ENCODE peak calls at places on chromosomes 16 and 17, in five cellular contexts. L is body of pancreas, A is upper lobe of left lung, C is heart left ventricle, R is Peyer's patch. E is an unnamed sample.

GRCh38 chr17:61204456-61204855 is 195.2 kb upstream of the TBX2 start:
- DNase-seq in L (no peak), A (no peak), C (no peak), R (no peak), E (no peak)

GRCh38 chr17:29155966-29156338 is 24.2 kb downstream of the MYO18A start:
- DNase-seq in L (peak; percentile 24), A (no peak), C (no peak), R (no peak), E (no peak)

GRCh38 chr17:41633498-41634197 is 9.3 kb upstream of the KRT17 start:
- DNase-seq in L (no peak), A (no peak), C (no peak), R (no peak), E (no peak)

GRCh38 chr16:58087209-58087913 is 41.8 kb downstream of the CFAP20 start:
- DNase-seq in L (no peak), A (no peak), C (no peak), R (no peak), E (no peak)

GRCh38 chr17:410674-411401 is 58.2 kb upstream of the RPH3AL start:
- DNase-seq in L (no peak), A (no peak), C (no peak), R (no peak), E (no peak)

GRCh38 chr16:29775742-29776408 is 2.2 kb upstream of the ZG16 start:
- DNase-seq in L (no peak), A (no peak), C (no peak), R (no peak), E (no peak)

GRCh38 chr17:55816532-55817272 is 65.9 kb downstream of the PCTP start:
- DNase-seq in L (no peak), A (no peak), C (no peak), R (no peak), E (no peak)

GRCh38 chr17:15510361-15510760 is 42.9 kb upstream of the CDRT4 start:
- DNase-seq in L (no peak), A (no peak), C (no peak), R (no peak), E (no peak)

GRCh38 chr16:87765473-87765775 is 362 bp downstream of the KLHDC4 start:
- DNase-seq in L (no peak), A (no peak), C (no peak), R (no peak), E (no peak)

GRCh38 chr16:63925221-63925620 is 1196.6 kb downstream of the CDH11 start:
- DNase-seq in L (no peak), A (no peak), C (no peak), R (no peak), E (no peak)

GRCh38 chr17:19447085-19447583 is 36.1 kb downstream of the RNF112 start:
- DNase-seq in L (peak; percentile 83), A (no peak), C (peak; percentile 48), R (no peak), E (peak; percentile 60)

GRCh38 chr16:85593503-85594195 is 19.5 kb upstream of the GSE1 start:
- DNase-seq in L (no peak), A (no peak), C (no peak), R (no peak), E (no peak)

GRCh38 chr17:27669850-27670249 is 38.9 kb downstream of the LGALS9 start:
- DNase-seq in L (no peak), A (no peak), C (no peak), R (peak; percentile 16), E (no peak)

GRCh38 chr16:10080031-10080772 is 102.0 kb downstream of the GRIN2A start:
- DNase-seq in L (peak; percentile 71), A (no peak), C (peak; percentile 66), R (no peak), E (peak; percentile 76)

GRCh38 chr17:40553694-40554534 is 11.4 kb downstream of the CCR7 start:
- DNase-seq in L (peak; percentile 54), A (peak; percentile 46), C (peak; percentile 84), R (peak; percentile 51), E (no peak)

GRCh38 chr17:79939755-79940154 is 95.9 kb downstream of the TBC1D16 start:
- DNase-seq in L (no peak), A (no peak), C (peak; percentile 11), R (no peak), E (no peak)

GRCh38 chr17:80421381-80422090 is 6.6 kb downstream of the ENDOV start:
- DNase-seq in L (no peak), A (no peak), C (no peak), R (no peak), E (no peak)

GRCh38 chr17:45408611-45409421 is 23.9 kb downstream of the ARHGAP27 start:
- DNase-seq in L (no peak), A (no peak), C (no peak), R (peak; percentile 56), E (no peak)

GRCh38 chr17:57429966-57430365 is 173.6 kb downstream of the MSI2 start:
- DNase-seq in L (no peak), A (no peak), C (no peak), R (no peak), E (no peak)

GRCh38 chr17:57431415-57431814 is 175.1 kb downstream of the MSI2 start:
- DNase-seq in L (no peak), A (no peak), C (no peak), R (no peak), E (no peak)

GRCh38 chr17:57434361-57434760 is 178.0 kb downstream of the MSI2 start:
- DNase-seq in L (no peak), A (no peak), C (no peak), R (no peak), E (no peak)

GRCh38 chr17:57433396-57433944 is 177.1 kb downstream of the MSI2 start:
- DNase-seq in L (no peak), A (no peak), C (no peak), R (no peak), E (no peak)

DNA sequence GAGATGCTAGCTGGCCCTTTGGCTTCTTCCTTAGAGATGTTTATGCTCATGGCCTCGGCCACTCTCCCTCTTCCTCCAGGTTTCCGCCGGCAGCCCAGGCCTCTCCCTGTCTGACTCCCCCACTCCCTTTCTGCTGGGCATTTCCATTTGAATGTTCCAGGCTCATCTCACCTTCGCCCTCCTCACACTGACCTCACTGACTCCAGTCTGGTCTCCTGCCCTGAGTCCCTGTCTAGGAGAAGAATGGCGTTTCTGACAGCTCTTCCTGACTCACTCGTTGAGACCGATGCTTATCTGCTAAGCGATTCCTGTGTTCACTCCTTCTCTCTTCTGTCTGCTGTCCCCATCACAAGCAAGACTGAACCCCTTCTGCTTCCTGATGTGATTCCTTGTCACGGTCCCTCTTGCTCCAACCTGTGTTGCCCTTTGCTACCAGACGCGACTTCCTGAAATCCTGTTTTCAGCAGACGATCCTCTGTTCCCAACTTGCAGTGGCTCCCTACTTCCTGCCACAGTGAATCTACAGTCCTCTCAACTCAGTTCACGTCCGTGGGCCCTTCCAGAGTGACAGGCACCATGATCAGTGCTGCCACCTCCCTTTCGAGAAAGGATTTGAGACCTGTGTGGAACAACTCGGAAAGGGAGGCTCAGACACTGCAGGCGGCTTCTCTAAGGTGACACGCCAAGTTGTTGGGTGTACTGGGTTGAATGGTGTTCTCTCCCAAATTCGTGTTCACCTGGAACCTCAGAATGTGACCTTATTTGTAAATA is 176.4 kb downstream of the MSI2 start:
- DNase-seq in L (no peak), A (no peak), C (no peak), R (no peak), E (no peak)
- TF ChIP-seq CTCF in L (no peak), A (no peak), C (no peak), R (no peak), E (no peak)

DNA sequence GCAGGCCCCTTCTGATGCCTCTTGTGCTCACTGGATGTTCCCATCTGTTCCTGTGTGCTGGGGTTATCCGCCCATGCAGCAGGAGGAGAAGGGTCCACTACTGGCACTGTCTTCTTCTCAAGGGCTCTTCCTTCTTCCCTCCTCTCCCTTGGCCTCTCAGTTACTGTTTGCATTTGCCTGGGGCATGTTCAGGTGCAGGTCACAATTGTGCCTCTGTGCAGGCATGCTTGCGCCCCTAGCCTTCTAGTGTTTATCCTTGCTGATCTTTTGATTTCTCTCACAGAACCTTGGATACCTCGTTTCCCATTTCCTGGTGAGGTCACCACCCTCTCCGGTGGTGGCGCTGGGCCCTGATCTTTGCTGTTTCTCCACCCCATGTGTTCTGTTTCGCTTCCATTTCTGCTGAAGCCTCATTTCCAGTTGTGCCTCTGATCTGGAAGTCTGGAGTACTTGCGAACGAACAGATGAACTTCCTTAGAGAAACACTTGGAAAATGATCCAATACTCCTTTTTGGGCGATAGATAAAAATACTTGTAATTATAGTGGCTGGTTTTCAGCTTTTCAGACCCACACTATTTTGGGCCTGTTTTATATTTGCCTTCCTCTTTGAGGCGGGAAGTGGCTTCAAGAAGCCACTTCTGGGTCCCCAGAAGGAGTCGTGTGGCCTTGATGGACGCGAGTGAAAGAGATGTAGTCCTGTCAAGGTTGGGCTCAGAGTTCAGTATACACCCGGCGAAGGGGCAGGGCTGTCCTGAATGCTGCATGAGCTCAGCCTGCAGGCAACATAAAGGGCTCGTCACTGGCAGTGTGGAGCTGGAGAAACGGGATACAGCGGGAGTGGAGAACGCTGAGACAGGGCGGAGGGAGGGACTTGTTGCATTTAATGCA is 312.9 kb downstream of the SNX29 start:
- DNase-seq in L (no peak), A (no peak), C (no peak), R (peak; percentile 65), E (no peak)
- TF ChIP-seq POLR2A in L (no peak), A (no peak), C (no peak), R (no peak), E (no peak)

DNA sequence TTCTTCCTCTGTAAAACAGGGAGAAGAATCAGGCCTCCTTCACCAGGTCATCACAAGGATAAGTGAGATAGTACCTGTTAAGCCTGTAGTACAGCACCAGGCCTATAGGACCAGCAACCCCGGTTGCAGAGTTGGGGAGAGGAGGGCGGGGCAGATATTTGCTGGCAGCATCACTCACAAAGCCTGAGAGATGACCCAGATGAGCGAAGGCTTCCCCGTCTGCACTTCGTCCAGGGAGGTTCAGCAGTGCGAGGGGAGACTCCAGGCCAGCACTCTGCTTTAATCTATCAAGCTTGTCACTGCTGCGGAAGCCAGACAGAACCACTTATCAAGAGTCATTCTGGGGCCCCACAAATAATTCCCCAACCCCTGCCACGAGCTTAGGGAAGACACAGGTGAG is 15.8 kb upstream of the RBBP6 start:
- DNase-seq in L (no peak), A (no peak), C (no peak), R (no peak), E (no peak)
- H3K27ac ChIP-seq in L (no peak overlapping the region), A (no peak overlapping the region), C (no peak overlapping the region), R (no peak overlapping the region), E (no peak overlapping the region)

GRCh38 chr17:63943745-63944144 is 11.6 kb upstream of the CD79B start:
- DNase-seq in L (no peak), A (no peak), C (no peak), R (no peak), E (no peak)
- TF ChIP-seq CTCF in L (no peak), A (no peak), C (no peak), R (no peak), E (no peak)

GRCh38 chr17:74875970-74876593 is 3.3 kb upstream of the FDXR start:
- DNase-seq in L (no peak), A (no peak), C (no peak), R (no peak), E (no peak)
- TF ChIP-seq POLR2A in L (no peak), A (no peak), C (no peak), R (no peak), E (no peak)

DNA sequence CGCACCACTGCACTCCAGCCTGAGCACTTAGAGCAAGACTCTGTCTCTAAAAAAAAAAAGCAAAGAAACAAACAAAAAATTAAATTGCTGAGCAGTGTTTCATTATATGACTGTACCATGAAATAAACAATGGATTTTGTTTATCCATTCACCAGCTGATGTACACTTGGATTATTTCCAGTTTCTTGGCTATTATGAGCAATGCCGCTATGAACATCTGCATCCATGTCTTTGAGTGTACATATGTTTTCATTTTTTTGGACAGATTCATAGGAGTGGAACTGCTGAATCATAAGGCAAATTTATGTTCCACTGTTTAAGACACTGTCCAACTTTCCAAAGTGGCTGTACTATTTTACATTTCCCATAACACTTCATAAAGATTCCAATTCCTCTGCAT is 8.0 kb downstream of the RNF157 start:
- DNase-seq in L (no peak), A (no peak), C (no peak), R (no peak), E (no peak)
- H3K27ac ChIP-seq in L (no peak overlapping the region), A (no peak overlapping the region), C (no peak overlapping the region), R (no peak overlapping the region), E (no peak overlapping the region)